ENCODE peak calls at places on chromosomes 5 and 9, in four cellular contexts. K is Karpas-422, G is IMR-90, V is endothelial cell of umbilical vein. B is an unnamed sample. For H3K4me1, the result is how much of the 10 kb centered on the place peaks cover.

GRCh38 chr5:90408571-90409317 is 812 bp downstream of the CETN3 start:
- DNase-seq in K (peak), G (no peak), V (no peak), B (peak)

GRCh38 chr9:98333703-98334582 is 78.5 kb upstream of the TBC1D2 start:
- DNase-seq in K (no peak), G (peak), V (peak), B (no peak)

GRCh38 chr9:18623201-18623600 is 149.2 kb downstream of the ADAMTSL1 start:
- DNase-seq in K (no peak), G (no peak), V (no peak), B (no peak)

GRCh38 chr9:109113892-109114609 is 5.7 kb downstream of the TMEM245 start:
- DNase-seq in K (peak), G (no peak), V (no peak), B (no peak)

GRCh38 chr5:66986009-66986408 is 210.6 kb downstream of the CD180 start:
- DNase-seq in K (no peak), G (no peak), V (no peak), B (no peak)

GRCh38 chr9:70883056-70883455 is 238.4 kb downstream of the TRPM3 start:
- DNase-seq in K (no peak), G (peak), V (peak), B (no peak)

GRCh38 chr5:23507278-23507685 is at the start of gene PRDM9:
- DNase-seq in K (no peak), G (no peak), V (no peak), B (no peak)

GRCh38 chr9:123426406-123426805 is 70.4 kb downstream of the CRB2 start:
- DNase-seq in K (peak), G (no peak), V (no peak), B (no peak)

GRCh38 chr9:110047232-110047954 is 160.6 kb downstream of the C9orf152 start:
- DNase-seq in K (no peak), G (no peak), V (no peak), B (peak)

GRCh38 chr5:156096259-156096658 is 230.7 kb upstream of the SGCD start:
- DNase-seq in K (no peak), G (peak), V (no peak), B (no peak)

GRCh38 chr5:173705512-173705825 is 89.0 kb upstream of the BOD1 start:
- DNase-seq in K (no peak), G (no peak), V (no peak), B (no peak)

GRCh38 chr5:163565931-163566608 is 60.7 kb downstream of the MAT2B start:
- DNase-seq in K (no peak), G (peak), V (peak), B (peak)

GRCh38 chr9:135579889-135580660 is 18.5 kb downstream of the PAEP start:
- DNase-seq in K (no peak), G (no peak), V (no peak), B (no peak)

GRCh38 chr5:73638344-73639095 is 12.5 kb downstream of the ARHGEF28 start:
- DNase-seq in K (no peak), G (peak), V (peak), B (no peak)

GRCh38 chr5:176771102-176771845 is 39.1 kb upstream of the UNC5A start:
- DNase-seq in K (no peak), G (no peak), V (no peak), B (no peak)

GRCh38 chr9:136950656-136951030 is 1.4 kb upstream of the LCN12 start:
- DNase-seq in K (no peak), G (no peak), V (no peak), B (no peak)

GRCh38 chr5:67696446-67696845 is 499.8 kb upstream of the CD180 start:
- DNase-seq in K (no peak), G (no peak), V (no peak), B (no peak)

GRCh38 chr5:132782101-132782500 is 5.1 kb upstream of the SEPTIN8 start:
- DNase-seq in K (no peak), G (peak), V (peak), B (no peak)

GRCh38 chr5:74281191-74281590 is 359.3 kb downstream of the ENC1 start:
- DNase-seq in K (no peak), G (no peak), V (no peak), B (no peak)

GRCh38 chr9:126788631-126789349 is 16.1 kb upstream of the ZBTB43 start:
- DNase-seq in K (no peak), G (peak), V (no peak), B (no peak)

GRCh38 chr9:136186386-136186785 is 18.5 kb downstream of the LHX3 start:
- DNase-seq in K (no peak), G (no peak), V (no peak), B (no peak)

GRCh38 chr5:135553688-135554462 is 18.1 kb upstream of the NEUROG1 start:
- DNase-seq in K (no peak), G (peak), V (no peak), B (peak)

GRCh38 chr5:168408561-168409321 is 77.5 kb upstream of the RARS1 start:
- DNase-seq in K (no peak), G (peak), V (no peak), B (no peak)
- H3K9ac ChIP-seq in K (no peak), G (no peak), V (no peak), B (no peak)

DNA sequence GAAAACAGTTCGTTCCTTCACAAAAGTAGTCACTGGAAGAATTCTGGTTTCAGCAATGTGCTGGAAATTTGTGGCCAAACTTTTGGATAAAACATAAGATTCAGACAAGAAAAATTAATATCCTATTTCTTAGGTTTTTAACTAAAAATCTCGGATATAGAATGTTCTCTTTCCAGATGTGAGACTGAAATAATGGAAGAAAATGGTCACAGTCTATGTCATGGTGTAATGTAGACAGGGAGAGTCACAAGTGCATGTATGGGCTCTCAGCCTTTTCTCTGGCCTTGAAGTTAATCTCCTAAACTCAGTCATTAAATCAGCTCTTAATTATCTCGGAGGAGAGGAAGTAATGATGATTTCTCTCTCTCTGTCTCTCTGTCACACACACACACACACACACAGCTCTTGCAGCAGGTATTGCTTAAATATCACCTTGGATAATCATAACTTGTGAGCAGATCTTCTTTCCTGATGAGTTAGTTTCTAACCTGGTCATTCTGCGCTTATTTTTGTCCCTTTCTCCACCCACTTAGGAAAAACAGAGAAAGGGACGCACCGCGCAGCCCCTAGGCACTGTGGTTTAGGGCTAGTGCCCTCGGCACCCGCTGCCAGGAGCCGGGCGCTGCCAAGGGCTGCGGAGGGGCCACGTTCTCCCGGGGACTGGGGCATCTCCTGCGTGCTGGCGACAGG is 672 bp upstream of the ITGA2 start:
- DNase-seq in K (no peak), G (no peak), V (peak), B (no peak)
- H3K4me1 ChIP-seq in K (under half), G (under half), V (half or more), B (under half)

GRCh38 chr9:80156262-80156661 is 584.5 kb downstream of the TLE4 start:
- DNase-seq in K (no peak), G (no peak), V (no peak), B (no peak)

GRCh38 chr9:80157561-80157983 is 585.8 kb downstream of the TLE4 start:
- DNase-seq in K (no peak), G (peak), V (peak), B (no peak)

GRCh38 chr9:80157128-80157527 is 585.4 kb downstream of the TLE4 start:
- DNase-seq in K (no peak), G (no peak), V (no peak), B (no peak)

GRCh38 chr9:80156725-80157124 is 585.0 kb downstream of the TLE4 start:
- DNase-seq in K (peak), G (peak), V (no peak), B (no peak)

GRCh38 chr9:80158150-80158549 is 586.4 kb downstream of the TLE4 start:
- DNase-seq in K (no peak), G (no peak), V (no peak), B (peak)
- H3K4me2 ChIP-seq in K (peak), G (peak), V (peak), B (peak)

DNA sequence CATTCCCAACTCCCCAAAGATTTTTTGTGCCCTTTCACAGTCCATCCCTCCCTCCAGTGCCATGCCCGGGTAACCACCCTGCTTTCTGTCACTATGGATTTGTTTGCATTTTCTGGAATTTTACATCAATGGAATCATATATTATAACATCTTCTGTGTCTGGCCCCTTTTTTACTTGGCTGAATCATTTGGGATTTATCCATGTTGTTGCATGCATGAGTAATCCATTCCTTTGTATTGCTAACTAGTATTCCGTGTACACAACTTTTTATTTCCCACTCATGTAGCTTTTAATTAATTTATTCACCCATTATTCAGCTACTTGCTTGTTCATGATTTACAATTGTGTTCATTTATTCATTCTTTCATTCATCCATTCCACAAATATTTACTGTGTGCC is 94.1 kb downstream of the FGF18 start:
- DNase-seq in K (no peak), G (peak), V (no peak), B (no peak)
- H3K9ac ChIP-seq in K (no peak), G (no peak), V (no peak), B (no peak)

DNA sequence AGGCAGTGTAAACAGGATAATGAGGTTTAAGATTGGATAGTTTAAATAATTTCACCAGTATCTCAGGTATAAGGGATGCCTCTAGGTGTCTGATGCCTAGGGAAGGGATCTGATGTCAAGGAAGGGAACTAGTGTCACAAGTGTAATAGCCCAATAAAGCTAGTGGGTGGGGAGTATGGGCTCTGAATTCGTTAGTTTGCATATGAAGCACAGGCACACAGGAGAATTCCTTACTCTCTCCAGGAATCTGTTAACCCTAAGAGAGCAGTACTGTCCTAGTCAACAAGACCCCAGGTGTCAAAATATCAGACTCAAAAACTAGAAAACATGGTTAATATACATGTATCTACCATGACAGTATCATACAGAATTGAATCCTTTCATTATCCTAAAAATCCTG is 352.5 kb upstream of the CYLC2 start:
- DNase-seq in K (no peak), G (no peak), V (no peak), B (no peak)
- H3K4me1 ChIP-seq in K (under half), G (under half), V (under half), B (under half)

B was measured in neural progenitor cell.